ENCODE peak calls at places on chromosome 7, in eight cellular contexts. R is stimulated activated CD8-positive, alpha-beta memory T cell treated with anti-CD3 and anti-CD28 coated beads, Interleukin-7, amount 100 ng/mL, for 4 hours; P is progenitor cell of endocrine pancreas; E is NCI-H1092 treated with DMSO at 0.1 percent for 48 hours; Q is hepatocyte; S is NCI-H1105 treated with DMSO at 0.1 percent for 48 hours; A is posterior cingulate gyrus; H is hypothalamus. M is an unnamed sample.

GRCh38 chr7:2248984-2249694 is 7.1 kb downstream of the NUDT1 start:
- DNase-seq in R (no peak), P (no peak), E (no peak), Q (peak), S (no peak), A (no peak), H (no peak), M (peak)

GRCh38 chr7:142942746-142943145 is 3.5 kb downstream of the LLCFC1 start:
- DNase-seq in R (no peak), P (no peak), E (no peak), Q (no peak), S (no peak), A (no peak), H (no peak), M (no peak)

GRCh38 chr7:51026341-51026740 is 243.6 kb upstream of the GRB10 start:
- DNase-seq in R (no peak), P (no peak), E (no peak), Q (no peak), S (no peak), A (peak), H (no peak), M (no peak)

GRCh38 chr7:30168800-30169584 is 34.2 kb downstream of the MTURN start:
- DNase-seq in R (no peak), P (no peak), E (no peak), Q (peak), S (no peak), A (no peak), H (no peak), M (no peak)

GRCh38 chr7:146397141-146397540 is 280.5 kb downstream of the CNTNAP2 start:
- DNase-seq in R (no peak), P (no peak), E (no peak), Q (no peak), S (no peak), A (no peak), H (no peak), M (no peak)

GRCh38 chr7:115124409-115124939 is 202.6 kb downstream of the MDFIC start:
- DNase-seq in R (no peak), P (no peak), E (no peak), Q (no peak), S (no peak), A (no peak), H (no peak), M (no peak)

GRCh38 chr7:28405662-28406061 is 6.7 kb upstream of the CREB5 start:
- DNase-seq in R (no peak), P (no peak), E (no peak), Q (peak), S (no peak), A (no peak), H (no peak), M (peak)

GRCh38 chr7:111871283-111871682 is 309.0 kb upstream of the IMMP2L start:
- DNase-seq in R (no peak), P (no peak), E (no peak), Q (no peak), S (no peak), A (no peak), H (no peak), M (no peak)

GRCh38 chr7:157440346-157441022 is 103.7 kb downstream of the DNAJB6 start:
- DNase-seq in R (no peak), P (no peak), E (no peak), Q (no peak), S (no peak), A (no peak), H (no peak), M (no peak)

GRCh38 chr7:90824386-90825307 is 228.5 kb downstream of the CDK14 start:
- DNase-seq in R (no peak), P (no peak), E (no peak), Q (no peak), S (peak), A (no peak), H (no peak), M (no peak)

GRCh38 chr7:40608321-40609075 is 473.7 kb downstream of the SUGCT start:
- DNase-seq in R (no peak), P (no peak), E (no peak), Q (no peak), S (no peak), A (no peak), H (no peak), M (no peak)

GRCh38 chr7:130895006-130895750 is 161.2 kb upstream of the KLF14 start:
- DNase-seq in R (no peak), P (no peak), E (no peak), Q (no peak), S (no peak), A (no peak), H (no peak), M (no peak)

GRCh38 chr7:6271091-6271658 is 1.2 kb downstream of the CYTH3 start:
- DNase-seq in R (peak), P (no peak), E (peak), Q (peak), S (peak), A (peak), H (peak), M (peak)